ENCODE peak calls at places on chromosomes 12 and 14, in five cellular contexts. O is heart left ventricle, R is neural progenitor cell, K is OCI-LY7, G is endodermal cell. X is an unnamed sample. For H3K4me1, the result is how much of the 10 kb centered on the place peaks cover.

GRCh38 chr12:96112733-96113132 is 77.3 kb upstream of the LTA4H start:
- DNase-seq in O (no peak), K (no peak), R (no peak), G (no peak), X (no peak)

GRCh38 chr14:63345826-63346225 is 27.1 kb upstream of the GPHB5 start:
- DNase-seq in O (no peak), G (no peak), K (no peak), R (no peak), X (no peak)

GRCh38 chr12:9869307-9870161 is at the start of gene CLEC2B:
- DNase-seq in O (no peak), G (no peak), K (peak), R (peak), X (peak)

GRCh38 chr12:118318703-118319102 is 54.0 kb downstream of the TAOK3 start:
- DNase-seq in K (no peak), G (no peak), R (no peak), O (no peak), X (no peak)

GRCh38 chr14:74712499-74713394 is at the start of the genes AREL1 and FCF1:
- DNase-seq in R (peak), O (peak), G (peak), K (peak), X (peak)

GRCh38 chr12:2613674-2614073 is 181.1 kb upstream of the FKBP4 start:
- DNase-seq in O (peak), G (no peak), R (no peak), K (no peak), X (no peak)

GRCh38 chr12:87317302-87317701 is 711.9 kb downstream of the C12orf50 start:
- DNase-seq in G (no peak), O (no peak), K (no peak), R (no peak), X (no peak)

GRCh38 chr12:131695968-131696367 is 14.9 kb upstream of the SFSWAP start:
- DNase-seq in K (no peak), G (no peak), O (no peak), R (no peak), X (no peak)

GRCh38 chr14:96741151-96741977 is 55.8 kb upstream of the VRK1 start:
- DNase-seq in O (peak), R (peak), K (peak), G (peak), X (peak)

GRCh38 chr14:93137864-93138263 is 22.1 kb upstream of the ITPK1 start:
- DNase-seq in R (peak), K (peak), O (peak), G (peak), X (peak)

GRCh38 chr14:33435911-33436310 is 497.2 kb downstream of the NPAS3 start:
- DNase-seq in R (no peak), O (no peak), G (no peak), K (no peak), X (no peak)

GRCh38 chr14:22386924-22387775 is 201.9 kb downstream of the DAD1 start:
- DNase-seq in O (peak), R (peak), K (peak), G (peak), X (peak)

GRCh38 chr12:10708862-10709261 is 14.3 kb downstream of the YBX3 start:
- DNase-seq in K (peak), G (no peak), O (no peak), R (no peak), X (no peak)

GRCh38 chr12:75374971-75375370 is 15.9 kb upstream of the GLIPR1L2 start:
- DNase-seq in R (no peak), O (no peak), K (no peak), G (no peak), X (no peak)

GRCh38 chr12:109446-109845 is 42.9 kb downstream of the IQSEC3 start:
- DNase-seq in R (no peak), K (no peak), G (no peak), O (peak), X (no peak)
- H3K4me1 ChIP-seq in R (under half), K (half or more), G (under half), O (under half), X (under half)

GRCh38 chr12:113133036-113133435 is 2.5 kb downstream of the RASAL1 start:
- DNase-seq in K (no peak), O (no peak), R (no peak), G (no peak), X (no peak)

GRCh38 chr12:113129664-113130456 is 5.7 kb downstream of the RASAL1 start:
- DNase-seq in R (no peak), G (no peak), O (no peak), K (peak), X (no peak)

GRCh38 chr12:113128802-113129663 is 6.5 kb downstream of the RASAL1 start:
- DNase-seq in K (peak), R (no peak), G (no peak), O (no peak), X (no peak)

GRCh38 chr12:113131556-113131955 is 4.0 kb downstream of the RASAL1 start:
- DNase-seq in G (no peak), O (no peak), R (no peak), K (peak), X (no peak)

DNA sequence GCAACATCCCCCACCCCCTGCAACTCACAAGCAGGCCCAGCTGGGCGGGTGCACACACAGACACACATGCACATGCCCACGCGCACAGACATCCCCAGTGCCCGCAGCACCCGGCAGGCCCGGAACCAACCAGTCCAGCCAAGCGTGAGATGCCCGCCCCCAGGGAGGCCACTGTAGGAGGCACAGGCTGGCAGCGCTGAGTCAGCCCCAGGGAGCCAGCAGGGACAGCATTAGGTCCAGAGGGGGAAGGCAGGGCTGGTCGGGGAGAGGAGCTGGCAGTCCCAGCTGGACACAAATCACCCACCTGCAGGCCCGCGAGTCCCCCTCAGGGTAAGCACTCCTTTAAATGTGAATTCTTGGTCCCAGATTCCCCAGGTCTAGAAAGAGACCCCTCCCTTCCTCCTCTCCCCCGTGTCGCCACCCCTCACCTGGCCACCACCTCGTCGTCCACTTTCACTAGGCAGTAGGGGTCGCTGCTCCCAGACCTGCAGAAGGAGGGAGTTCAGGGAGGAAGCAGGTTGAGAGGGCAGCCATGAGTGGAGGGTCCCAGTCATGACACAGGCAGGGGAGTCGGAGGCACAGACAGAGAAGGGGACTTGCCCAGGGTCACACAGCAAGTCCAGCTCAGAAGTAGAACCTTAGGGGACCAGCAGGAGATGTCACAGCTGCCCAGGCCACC is 5.0 kb downstream of the RASAL1 start:
- DNase-seq in K (peak), R (peak), O (no peak), G (peak), X (no peak)
- H3K4me1 ChIP-seq in K (half or more), R (under half), O (under half), G (under half), X (under half)

GRCh38 chr14:35390577-35391387 is 13.8 kb downstream of the NFKBIA start:
- DNase-seq in O (no peak), G (peak), R (no peak), K (no peak), X (no peak)

GRCh38 chr14:35391388-35391710 is 13.2 kb downstream of the NFKBIA start:
- DNase-seq in R (no peak), G (no peak), K (no peak), O (no peak), X (no peak)

GRCh38 chr14:35395283-35395682 is 9.3 kb downstream of the NFKBIA start:
- DNase-seq in G (no peak), K (no peak), O (no peak), R (no peak), X (no peak)

GRCh38 chr14:35393826-35394225 is 10.7 kb downstream of the NFKBIA start:
- DNase-seq in K (no peak), G (no peak), R (no peak), O (no peak), X (peak)

DNA sequence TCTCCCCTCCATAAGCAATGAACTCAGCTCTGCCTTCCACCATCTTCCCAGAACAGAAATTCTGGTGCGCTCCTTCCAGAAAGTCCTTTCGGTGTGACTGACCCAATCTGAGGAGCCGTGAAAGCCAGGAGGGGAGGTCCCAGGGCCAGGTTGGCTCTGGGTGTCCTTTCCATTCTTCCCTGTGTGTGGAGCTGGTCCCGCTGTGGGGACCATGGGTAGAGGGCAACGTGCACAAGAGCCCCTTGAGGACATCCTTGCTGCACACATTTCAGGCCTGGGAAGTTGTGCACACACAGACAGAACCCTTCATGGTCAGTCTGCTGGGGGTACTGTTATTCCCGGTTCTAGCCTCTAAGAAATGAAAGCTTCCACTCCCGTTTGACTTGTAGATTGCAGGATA is 10.2 kb downstream of the NFKBIA start:
- DNase-seq in R (no peak), O (no peak), K (no peak), G (peak), X (no peak)
- H3K4me1 ChIP-seq in R (under half), O (under half), K (under half), G (under half), X (under half)

GRCh38 chr12:122064034-122064777 is 14.3 kb upstream of the MLXIP start:
- DNase-seq in O (peak), K (peak), R (peak), G (peak), X (peak)
- H3K4me1 ChIP-seq in O (half or more), K (under half), R (under half), G (under half), X (under half)

DNA sequence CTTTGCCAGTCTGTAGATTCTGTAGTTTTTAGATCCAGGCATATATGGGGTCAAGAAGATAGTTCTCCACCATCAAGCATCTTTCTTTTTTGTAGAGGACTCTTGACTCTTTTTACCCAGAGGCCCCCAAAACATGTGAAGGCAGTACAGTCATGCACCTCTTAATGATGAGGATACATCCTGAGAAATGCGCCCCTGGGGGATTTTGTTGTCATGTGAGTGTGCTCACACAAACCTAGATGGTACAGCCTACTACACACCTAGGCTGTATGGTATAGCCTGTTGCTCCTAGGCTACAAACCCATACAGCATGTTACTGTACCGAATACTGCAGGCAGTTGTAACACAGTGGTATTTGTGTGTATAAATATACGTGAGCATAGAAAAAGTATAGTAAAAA is 23.0 kb downstream of the EVL start:
- DNase-seq in O (no peak), G (no peak), R (no peak), K (no peak), X (no peak)
- H3K4me1 ChIP-seq in O (under half), G (under half), R (under half), K (under half), X (under half)

DNA sequence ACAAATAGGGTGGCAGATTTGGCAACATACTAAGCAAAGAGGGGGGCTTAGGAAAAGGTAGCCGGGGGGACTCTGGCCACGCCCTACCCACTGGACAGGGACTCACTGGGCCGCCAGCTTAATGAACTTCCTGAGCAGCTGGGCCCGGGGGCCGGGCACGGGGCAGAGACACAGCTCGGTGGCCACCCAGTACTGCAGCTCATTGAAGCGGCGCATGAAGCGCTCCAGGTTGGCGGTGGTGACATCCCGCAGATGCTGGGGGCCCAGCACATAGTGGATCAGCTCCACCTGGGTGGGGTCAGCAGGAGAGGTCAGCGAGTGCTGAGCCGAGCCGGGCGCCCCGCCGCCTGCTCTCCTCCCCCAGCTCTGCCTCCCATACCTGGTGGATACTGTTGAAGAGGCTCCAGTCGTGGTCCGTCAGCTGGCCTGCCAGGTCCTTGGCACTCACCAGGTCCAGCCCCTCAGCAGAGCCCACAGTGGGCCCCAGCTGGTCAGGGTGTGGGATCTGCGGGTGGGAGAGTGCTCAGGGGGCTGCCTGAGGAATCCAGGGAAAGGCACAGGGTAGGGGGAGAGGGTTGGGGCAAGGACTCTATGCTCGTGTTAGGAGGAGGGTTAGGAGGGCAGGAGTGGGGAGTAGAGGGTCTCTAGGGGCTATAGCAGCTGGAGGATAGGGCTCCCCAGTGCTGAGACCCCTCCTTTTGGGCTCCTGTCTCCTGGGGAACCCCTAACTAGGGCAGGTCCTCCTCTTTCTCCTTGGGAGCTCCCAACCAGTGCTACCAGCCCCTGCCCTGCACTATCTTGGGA is 15.4 kb upstream of the ENDOU start:
- DNase-seq in R (no peak), K (peak), O (no peak), G (no peak), X (no peak)
- H3K4me1 ChIP-seq in R (under half), K (under half), O (half or more), G (under half), X (under half)

DNA sequence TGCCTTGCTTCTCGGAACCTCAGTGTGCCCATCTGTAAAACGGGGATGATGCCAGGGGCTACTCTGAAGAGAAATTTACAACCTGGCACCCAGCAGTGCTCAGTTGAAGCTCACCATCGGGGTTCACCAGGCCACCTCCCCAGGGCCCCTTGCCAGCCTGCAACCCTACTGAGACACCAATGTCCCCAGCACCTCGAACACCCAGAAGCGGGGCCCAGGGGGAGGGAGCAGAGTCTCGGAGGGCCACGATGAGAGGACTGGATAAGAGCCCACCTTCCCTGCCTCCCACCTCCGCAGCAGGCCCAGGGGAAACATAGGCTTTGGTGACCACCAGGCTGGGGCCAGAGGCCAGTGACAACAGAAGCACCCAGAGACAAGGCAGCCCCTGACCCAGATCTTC is 22.4 kb downstream of the NCOR2 start:
- DNase-seq in G (no peak), R (no peak), O (no peak), K (no peak), X (no peak)
- H3K4me1 ChIP-seq in G (under half), R (under half), O (half or more), K (under half), X (under half)

DNA sequence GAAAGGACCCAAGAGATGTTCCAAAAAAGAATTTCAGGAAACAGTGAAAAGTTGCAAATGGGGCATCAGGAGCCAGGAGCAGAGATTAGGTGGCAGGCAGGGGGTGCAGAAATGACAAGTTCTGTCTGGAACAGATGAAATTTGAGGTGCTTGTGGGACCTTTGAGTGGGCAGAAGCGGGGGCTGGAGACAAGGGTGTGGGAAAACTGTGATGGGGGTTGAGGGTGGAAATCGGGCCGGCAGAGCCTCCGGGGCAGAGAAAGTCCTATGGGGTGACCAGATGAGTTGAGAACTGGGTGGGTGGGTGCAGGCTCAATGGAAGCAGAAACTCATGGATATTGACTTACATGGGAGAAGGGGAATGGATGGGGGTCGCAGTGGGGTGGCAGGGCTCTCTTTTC is 1.6 kb upstream of the NR4A1 start:
- DNase-seq in O (no peak), G (no peak), R (no peak), K (no peak), X (no peak)
- H3K4me1 ChIP-seq in O (half or more), G (under half), R (under half), K (under half), X (under half)

DNA sequence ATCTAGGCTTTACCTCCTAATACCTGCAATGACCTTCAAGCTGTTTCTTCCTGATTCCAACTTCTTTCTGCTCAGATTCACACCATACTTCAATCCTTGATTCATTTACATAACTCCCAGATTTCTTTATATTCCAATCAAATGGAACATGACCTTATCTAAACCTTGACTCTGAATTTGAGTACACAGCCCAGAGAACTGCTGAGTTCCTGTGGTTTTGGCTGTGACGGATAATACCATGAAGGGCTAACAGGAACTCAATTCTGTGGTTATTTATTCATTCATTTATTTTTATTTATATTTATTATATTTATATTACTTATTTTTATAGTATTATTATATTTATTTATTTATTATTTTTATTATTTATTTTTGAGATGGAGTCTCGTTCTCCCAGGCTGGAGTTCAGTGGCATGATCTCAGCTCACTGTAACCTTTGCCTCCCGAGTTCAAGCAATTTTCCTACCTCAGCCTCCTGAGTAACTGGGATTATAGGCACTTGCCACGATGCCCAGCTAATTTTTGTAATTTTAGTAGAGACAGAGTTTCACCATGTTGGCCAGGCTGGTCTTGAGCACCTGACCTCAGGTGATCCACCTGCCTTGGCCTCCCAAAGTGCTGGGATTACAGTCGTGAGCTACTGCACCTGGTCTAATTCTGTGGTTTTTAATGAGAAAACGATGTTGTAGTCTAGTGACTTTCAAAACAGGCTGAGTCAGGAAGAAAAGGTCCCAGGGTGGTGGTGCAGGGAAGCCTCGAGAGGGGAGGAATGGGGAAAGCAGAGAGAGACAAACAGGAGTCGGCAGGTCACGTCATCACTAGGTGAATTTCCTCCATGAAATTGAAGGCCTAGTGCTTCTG is 11.7 kb downstream of the APOLD1 start:
- DNase-seq in O (no peak), R (no peak), G (no peak), K (no peak), X (no peak)
- H3K4me1 ChIP-seq in O (under half), R (under half), G (under half), K (under half), X (under half)

GRCh38 chr14:68756071-68756481 is 36.8 kb downstream of the ZFP36L1 start:
- DNase-seq in G (no peak), R (no peak), O (no peak), K (no peak), X (no peak)
- H3K4me1 ChIP-seq in G (under half), R (under half), O (under half), K (under half), X (under half)

X was measured in HAP-1.